ENCODE peak calls at places on chromosomes 12 and 14, in four cellular contexts. S is K562, E is A549, Y is HepG2. F is an unnamed sample.

GRCh38 chr14:55104051-55104954 is 24.7 kb upstream of the LGALS3 start:
- DNase-seq in S (peak; percentile 33), E (peak; percentile 21), Y (no peak), F (no peak)

GRCh38 chr14:104425171-104425681 is 154.3 kb upstream of the C14orf180 start:
- DNase-seq in S (no peak), E (no peak), Y (no peak), F (no peak)

GRCh38 chr14:102732924-102733323 is 44.3 kb upstream of the TRAF3 start:
- DNase-seq in S (no peak), E (no peak), Y (no peak), F (no peak)

GRCh38 chr14:52467515-52468266 is 84.6 kb downstream of the TXNDC16 start:
- DNase-seq in S (no peak), E (no peak), Y (no peak), F (no peak)

GRCh38 chr12:10033783-10034381 is 3.4 kb downstream of the CLEC9A start:
- DNase-seq in S (no peak), E (no peak), Y (no peak), F (no peak)

GRCh38 chr14:102616799-102617198 is 24.4 kb downstream of the RCOR1 start:
- DNase-seq in S (no peak), E (peak; percentile 14), Y (peak; percentile 62), F (no peak)

GRCh38 chr12:106455100-106455499 is 97.6 kb downstream of the POLR3B start:
- DNase-seq in S (no peak), E (no peak), Y (no peak), F (peak; percentile 8)

GRCh38 chr14:22283000-22283399 is 306.0 kb downstream of the DAD1 start:
- DNase-seq in S (no peak), E (peak; percentile 20), Y (no peak), F (no peak)

GRCh38 chr14:94129758-94130414 is 482 bp upstream of the IFI27L2 start:
- DNase-seq in S (peak; percentile 58), E (peak; percentile 52), Y (no peak), F (no peak)

GRCh38 chr12:70258605-70259403 is 15.6 kb downstream of the CNOT2 start:
- DNase-seq in S (no peak), E (no peak), Y (peak; percentile 16), F (no peak)

GRCh38 chr12:24714237-24714636 is 234.7 kb downstream of the BCAT1 start:
- DNase-seq in S (no peak), E (no peak), Y (no peak), F (no peak)

GRCh38 chr12:121787063-121787774 is 6.3 kb downstream of the RHOF start:
- DNase-seq in S (no peak), E (peak; percentile 75), Y (no peak), F (no peak)

GRCh38 chr14:98138666-98139065 is 1133.3 kb downstream of the BCL11B start:
- DNase-seq in S (peak; percentile 9), E (peak; percentile 30), Y (no peak), F (no peak)

GRCh38 chr14:70907996-70908917 is 998 bp downstream of the PCNX1 start:
- DNase-seq in S (peak; percentile 15), E (peak; percentile 39), Y (peak; percentile 70), F (no peak)

GRCh38 chr12:122974892-122975789 is at the start of gene OGFOD2:
- DNase-seq in S (peak; percentile 97), E (peak; percentile 91), Y (peak; percentile 85), F (peak; percentile 60)

GRCh38 chr14:103550451-103551337 is 11.8 kb downstream of the BAG5 start:
- DNase-seq in S (no peak), E (no peak), Y (no peak), F (no peak)

GRCh38 chr14:63875311-63875710 is 22.5 kb downstream of the SYNE2 start:
- DNase-seq in S (no peak), E (peak; percentile 33), Y (no peak), F (no peak)

GRCh38 chr14:36222952-36223468 is 46.5 kb upstream of the PTCSC3 start:
- DNase-seq in S (no peak), E (no peak), Y (no peak), F (no peak)

GRCh38 chr14:29741909-29742401 is 185.7 kb downstream of the PRKD1 start:
- DNase-seq in S (no peak), E (no peak), Y (no peak), F (no peak)

GRCh38 chr12:88419794-88420193 is 160.5 kb downstream of the KITLG start:
- DNase-seq in S (no peak), E (no peak), Y (no peak), F (no peak)

GRCh38 chr12:113934946-113935345 is 31.2 kb downstream of the RBM19 start:
- DNase-seq in S (no peak), E (no peak), Y (no peak), F (no peak)

GRCh38 chr12:113931517-113931916 is 34.6 kb downstream of the RBM19 start:
- DNase-seq in S (no peak), E (no peak), Y (no peak), F (no peak)

GRCh38 chr12:113934060-113934829 is 31.9 kb downstream of the RBM19 start:
- DNase-seq in S (peak; percentile 18), E (no peak), Y (no peak), F (no peak)

GRCh38 chr12:113932411-113933196 is 33.5 kb downstream of the RBM19 start:
- DNase-seq in S (peak; percentile 96), E (no peak), Y (peak; percentile 14), F (no peak)

GRCh38 chr12:113933201-113933786 is 32.8 kb downstream of the RBM19 start:
- DNase-seq in S (peak; percentile 85), E (no peak), Y (no peak), F (no peak)
- TF ChIP-seq RFX5 in S (no peak), E (no peak), Y (no peak), F (no peak)

GRCh38 chr12:130983328-130984017 is 29.8 kb downstream of the ADGRD1 start:
- DNase-seq in S (no peak), E (no peak), Y (peak; percentile 91), F (no peak)

GRCh38 chr12:130981156-130981789 is 27.6 kb downstream of the ADGRD1 start:
- DNase-seq in S (no peak), E (no peak), Y (no peak), F (no peak)

GRCh38 chr12:130982565-130983225 is 29.0 kb downstream of the ADGRD1 start:
- DNase-seq in S (no peak), E (no peak), Y (no peak), F (no peak)

GRCh38 chr12:130984183-130985058 is 30.7 kb downstream of the ADGRD1 start:
- DNase-seq in S (no peak), E (no peak), Y (peak; percentile 72), F (no peak)

GRCh38 chr12:130981947-130982346 is 28.2 kb downstream of the ADGRD1 start:
- DNase-seq in S (no peak), E (no peak), Y (no peak), F (no peak)
- TF ChIP-seq MYC in S (no peak), E (no peak), Y (no peak), F (no peak)

GRCh38 chr12:547883-548470 is 88.2 kb downstream of the B4GALNT3 start:
- DNase-seq in S (no peak), E (no peak), Y (no peak), F (no peak)

GRCh38 chr12:545835-546234 is 86.1 kb downstream of the B4GALNT3 start:
- DNase-seq in S (no peak), E (no peak), Y (no peak), F (no peak)

GRCh38 chr12:544941-545635 is 85.3 kb downstream of the B4GALNT3 start:
- DNase-seq in S (no peak), E (no peak), Y (no peak), F (no peak)

GRCh38 chr12:546265-546919 is 86.7 kb downstream of the B4GALNT3 start:
- DNase-seq in S (no peak), E (peak; percentile 40), Y (no peak), F (no peak)

GRCh38 chr12:546920-547845 is 87.4 kb downstream of the B4GALNT3 start:
- DNase-seq in S (peak; percentile 80), E (peak; percentile 74), Y (peak; percentile 33), F (no peak)
- TF ChIP-seq RFX5 in S (peak; percentile 83), E (peak; percentile 100), Y (peak; percentile 95), F (peak; percentile 97)

GRCh38 chr12:45773734-45774133 is 44.2 kb downstream of the ARID2 start:
- DNase-seq in S (no peak), E (no peak), Y (no peak), F (no peak)
- TF ChIP-seq MYC in S (no peak), E (no peak), Y (no peak), F (no peak)

GRCh38 chr14:68042002-68042401 is 222.4 kb downstream of the RAD51B start:
- DNase-seq in S (no peak), E (no peak), Y (no peak), F (no peak)
- TF ChIP-seq RFX5 in S (no peak), E (no peak), Y (no peak), F (no peak)

DNA sequence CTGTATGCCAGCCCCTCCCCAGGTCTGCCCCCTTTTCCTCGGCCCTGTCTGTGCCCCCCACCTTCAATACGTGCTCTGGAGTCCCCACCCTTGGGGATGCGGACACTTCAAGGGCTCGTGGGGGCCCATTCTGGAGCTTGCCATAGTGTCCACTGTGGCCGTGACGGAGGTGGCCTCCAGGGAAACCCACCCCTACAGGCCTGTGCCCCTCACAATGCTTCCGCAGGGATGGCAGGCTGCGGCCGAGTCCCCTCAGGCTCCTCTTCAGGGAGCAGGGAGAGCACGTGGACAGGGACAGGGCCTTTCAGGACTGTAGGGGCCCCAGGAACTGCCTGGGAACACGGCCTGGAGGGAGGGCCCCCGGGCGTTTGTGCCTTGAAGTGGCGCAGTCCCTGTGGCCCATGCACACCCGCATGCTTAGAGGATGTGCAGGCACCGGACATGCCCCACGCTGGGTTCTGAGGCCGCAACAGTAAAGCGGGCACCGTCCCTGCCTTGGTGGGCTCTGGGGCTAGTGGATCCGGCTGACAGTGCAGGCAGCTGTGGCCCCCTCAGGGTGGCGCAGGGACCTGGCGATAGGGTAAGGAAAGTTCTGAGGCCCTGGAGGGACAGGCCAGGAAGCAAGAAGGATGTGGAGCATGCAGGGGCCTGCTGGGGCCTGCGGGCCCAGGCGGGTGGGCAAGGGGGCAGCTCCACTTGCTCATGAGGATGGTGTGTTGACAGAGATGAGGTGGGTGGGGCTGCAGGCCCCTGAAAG is 209.0 kb upstream of the RTL1 start:
- DNase-seq in S (no peak), E (no peak), Y (no peak), F (no peak)
- TF ChIP-seq MYC in S (no peak), E (no peak), Y (no peak), F (no peak)

F was measured in GM12878.